ENCODE peak calls at places on chromosome 9, in four cellular contexts. F, B, T and X are unnamed samples.

GRCh38 chr9:116639251-116639741 is 47.8 kb upstream of the TRIM32 start:
- DNase-seq in F (no peak), B (peak), T (no peak), X (no peak)

GRCh38 chr9:101443358-101443757 is 7.8 kb upstream of the ALDOB start:
- DNase-seq in F (no peak), B (no peak), T (peak), X (no peak)

GRCh38 chr9:129281506-129282145 is 103.6 kb upstream of the IER5L start:
- DNase-seq in F (no peak), B (no peak), T (no peak), X (peak)

GRCh38 chr9:121277518-121278275 is 9.7 kb downstream of the GSN start:
- DNase-seq in F (no peak), B (peak), T (no peak), X (no peak)

GRCh38 chr9:113737414-113738271 is 138.5 kb upstream of the ZNF618 start:
- DNase-seq in F (peak), B (peak), T (peak), X (peak)

GRCh38 chr9:136576269-136576626 is 30.4 kb upstream of the NOTCH1 start:
- DNase-seq in F (no peak), B (peak), T (no peak), X (no peak)

GRCh38 chr9:33162721-33163311 is 4.3 kb downstream of the B4GALT1 start:
- DNase-seq in F (peak), B (peak), T (no peak), X (no peak)

GRCh38 chr9:98971915-98972223 is 28.2 kb downstream of the COL15A1 start:
- DNase-seq in F (no peak), B (no peak), T (no peak), X (no peak)

GRCh38 chr9:93786204-93786603 is 169.0 kb downstream of the BARX1 start:
- DNase-seq in F (no peak), B (no peak), T (no peak), X (no peak)

GRCh38 chr9:69264526-69264925 is 60.5 kb upstream of the ENTREP1 start:
- DNase-seq in F (no peak), B (no peak), T (no peak), X (no peak)

GRCh38 chr9:129328357-129329103 is 150.5 kb upstream of the IER5L start:
- DNase-seq in F (no peak), B (no peak), T (no peak), X (no peak)

GRCh38 chr9:134659688-134660131 is 18.1 kb downstream of the COL5A1 start:
- DNase-seq in F (no peak), B (no peak), T (no peak), X (no peak)

GRCh38 chr9:109906766-109907382 is 126.9 kb downstream of the PALM2AKAP2 start:
- DNase-seq in F (no peak), B (peak), T (no peak), X (no peak)

GRCh38 chr9:93124793-93125192 is 9.3 kb downstream of the NINJ1 start:
- DNase-seq in F (no peak), B (no peak), T (no peak), X (no peak)

GRCh38 chr9:123423036-123423640 is 67.1 kb downstream of the CRB2 start:
- DNase-seq in F (no peak), B (no peak), T (no peak), X (no peak)

GRCh38 chr9:133713211-133713959 is 24.8 kb downstream of the SARDH start:
- DNase-seq in F (no peak), B (no peak), T (no peak), X (no peak)

GRCh38 chr9:99867536-99867935 is 38.9 kb upstream of the STX17 start:
- DNase-seq in F (no peak), B (no peak), T (no peak), X (no peak)

GRCh38 chr9:97868859-97869258 is 15.8 kb downstream of the FOXE1 start:
- DNase-seq in F (no peak), B (no peak), T (no peak), X (no peak)

GRCh38 chr9:136141716-136142415 is 23.2 kb upstream of the TMEM250 start:
- DNase-seq in F (no peak), B (no peak), T (no peak), X (no peak)

GRCh38 chr9:5721279-5722087 is 92.6 kb downstream of the RIC1 start:
- DNase-seq in F (no peak), B (no peak), T (no peak), X (no peak)

GRCh38 chr9:3441197-3441816 is 84.5 kb downstream of the RFX3 start:
- DNase-seq in F (peak), B (peak), T (peak), X (no peak)

GRCh38 chr9:108755979-108756378 is 99.8 kb downstream of the ACTL7B start:
- DNase-seq in F (no peak), B (no peak), T (no peak), X (no peak)

DNA sequence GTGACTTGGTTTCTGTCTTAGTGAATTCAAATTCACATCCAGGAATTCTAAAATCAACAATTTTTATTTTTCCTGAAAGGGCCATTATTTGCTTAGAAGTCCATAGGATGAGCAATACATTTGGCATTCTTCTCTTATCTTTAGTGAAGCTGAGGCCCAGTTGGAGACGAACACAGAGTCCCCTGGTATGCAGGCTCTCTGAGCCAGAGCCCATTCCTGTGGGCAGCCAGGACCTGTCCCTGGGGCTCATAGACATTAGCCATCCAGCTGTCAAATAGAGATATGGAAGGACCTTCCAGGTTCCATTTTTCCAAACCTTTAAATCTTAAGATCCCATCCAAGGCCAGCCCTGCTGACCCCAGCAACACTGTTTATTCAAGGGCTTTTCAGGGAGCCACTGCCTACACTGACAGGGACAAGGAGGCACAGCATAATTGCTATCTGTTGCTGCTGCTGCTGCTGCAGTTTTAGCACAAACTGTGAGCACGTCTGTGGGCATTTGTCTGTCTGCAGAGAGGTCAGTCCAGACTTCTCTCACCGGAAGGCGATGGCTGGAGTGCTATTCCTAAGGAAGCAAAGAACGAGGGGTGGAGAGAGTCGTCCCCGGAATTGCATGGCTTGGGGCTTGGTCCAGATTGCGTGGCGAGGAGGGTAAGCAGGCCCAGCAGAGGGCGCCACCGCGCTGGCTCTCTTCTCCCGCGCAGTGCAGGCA is 639.0 kb downstream of the CCDC171 start:
- DNase-seq in F (peak), B (peak), T (peak), X (peak)
- TF ChIP-seq CTCF in F (peak), B (peak), T (peak), X (peak)

GRCh38 chr9:35659340-35659739 is 1.2 kb downstream of the CCDC107 start:
- DNase-seq in F (no peak), B (peak), T (no peak), X (no peak)

GRCh38 chr9:35658894-35659220 is 765 bp downstream of the CCDC107 start:
- DNase-seq in F (no peak), B (peak), T (peak), X (no peak)

GRCh38 chr9:35661756-35662350 is 3.1 kb downstream of the ARHGEF39 start:
- DNase-seq in F (no peak), B (no peak), T (no peak), X (no peak)

GRCh38 chr9:35662437-35662836 is 2.6 kb downstream of the ARHGEF39 start:
- DNase-seq in F (no peak), B (no peak), T (no peak), X (no peak)

DNA sequence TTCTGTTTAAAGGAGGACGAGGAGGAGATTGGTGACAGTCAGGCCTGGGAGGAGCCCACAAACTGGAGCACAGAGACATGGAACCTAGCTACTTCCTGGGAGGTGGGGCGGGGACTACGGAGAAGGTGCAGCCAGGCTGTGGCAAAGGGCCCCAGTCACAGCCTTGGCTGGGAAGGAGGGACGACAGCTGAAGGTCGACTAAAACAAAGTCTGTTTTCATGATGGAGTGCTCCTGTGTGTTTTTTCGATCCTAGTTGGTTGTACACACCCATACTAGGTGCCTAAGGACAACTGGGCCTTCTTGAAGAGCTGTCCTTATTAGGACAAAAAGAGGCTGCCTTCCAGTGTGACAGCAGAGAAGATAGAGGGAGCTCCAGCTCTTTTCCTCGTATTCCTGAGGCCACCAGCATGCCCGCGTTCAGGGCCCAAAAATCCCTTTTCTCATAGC is 2.9 kb downstream of the CCDC107 start:
- DNase-seq in F (no peak), B (peak), T (peak), X (no peak)
- TF ChIP-seq CTCF in F (peak), B (peak), T (peak), X (peak)

GRCh38 chr9:36991516-36992134 is 42.4 kb downstream of the PAX5 start:
- DNase-seq in F (no peak), B (no peak), T (no peak), X (no peak)
- TF ChIP-seq CTCF in F (peak), B (peak), T (peak), X (peak)

GRCh38 chr9:119372951-119373350 is 3.7 kb upstream of the BRINP1 start:
- DNase-seq in F (no peak), B (no peak), T (no peak), X (no peak)

GRCh38 chr9:119370816-119371215 is 1.6 kb upstream of the BRINP1 start:
- DNase-seq in F (no peak), B (peak), T (no peak), X (no peak)

DNA sequence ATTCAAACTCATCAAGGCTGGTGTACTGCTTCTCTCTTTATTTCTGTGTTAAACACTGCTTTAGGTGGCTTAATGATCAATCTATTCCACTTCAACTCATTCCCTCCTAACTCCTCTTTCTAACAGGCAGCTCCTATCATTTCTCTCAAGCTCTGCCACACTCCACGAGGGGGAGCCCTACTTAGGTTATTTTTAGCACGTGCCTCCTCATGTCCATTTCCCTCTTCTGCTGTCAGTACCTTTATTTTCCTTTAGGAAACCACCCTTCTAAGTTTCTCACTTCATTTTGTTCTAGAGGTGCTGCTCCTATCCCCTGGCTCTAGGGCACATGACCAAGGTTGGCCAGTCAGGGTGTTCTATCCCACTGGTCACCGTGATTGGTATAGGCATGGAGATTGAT is 6.7 kb upstream of the BRINP1 start:
- DNase-seq in F (no peak), B (no peak), T (no peak), X (no peak)
- TF ChIP-seq CTCF in F (peak), B (no peak), T (no peak), X (no peak)

GRCh38 chr9:16824545-16825041 is 45.9 kb downstream of the BNC2 start:
- DNase-seq in F (peak), B (peak), T (no peak), X (no peak)
- TF ChIP-seq CTCF in F (peak), B (peak), T (no peak), X (peak)

GRCh38 chr9:29830815-29831214 is 2257.5 kb upstream of the C9orf72 start:
- DNase-seq in F (no peak), B (no peak), T (peak), X (no peak)
- TF ChIP-seq CTCF in F (no peak), B (peak), T (peak), X (peak)

GRCh38 chr9:21331676-21332402 is 3.4 kb downstream of the KLHL9 start:
- DNase-seq in F (no peak), B (peak), T (no peak), X (no peak)

GRCh38 chr9:21334603-21334968 is 618 bp downstream of the KLHL9 start:
- DNase-seq in F (no peak), B (peak), T (peak), X (no peak)

GRCh38 chr9:21340735-21341134 is 5.5 kb upstream of the KLHL9 start:
- DNase-seq in F (no peak), B (no peak), T (no peak), X (no peak)

GRCh38 chr9:21334969-21335632 is at the start of gene KLHL9:
- DNase-seq in F (peak), B (peak), T (peak), X (peak)

GRCh38 chr9:21336467-21336866 is 1.3 kb upstream of the KLHL9 start:
- DNase-seq in F (no peak), B (no peak), T (no peak), X (no peak)
- TF ChIP-seq CTCF in F (no peak), B (no peak), T (no peak), X (no peak)

GRCh38 chr9:79985276-79985675 is 413.5 kb downstream of the TLE4 start:
- DNase-seq in F (no peak), B (no peak), T (no peak), X (no peak)
- TF ChIP-seq CTCF in F (no peak), B (no peak), T (no peak), X (no peak)

GRCh38 chr9:131810351-131811170 is 70.7 kb upstream of the RAPGEF1 start:
- DNase-seq in F (no peak), B (no peak), T (no peak), X (no peak)
- TF ChIP-seq CTCF in F (no peak), B (no peak), T (no peak), X (no peak)